ENCODE peak calls at places on chromosome 21, in four cellular contexts. N is GM23248, G is hypothalamus, W is pancreas. F is an unnamed sample.
A peak's percentile ranks its signal among the peaks of the same experiment; 100 is the strongest.

GRCh38 chr21:21286170-21286798 is 288.1 kb downstream of the NCAM2 start:
- DNase-seq in N (no peak), W (no peak), G (no peak), F (no peak)

GRCh38 chr21:46624050-46624449 is 11.4 kb upstream of the PRMT2 start:
- DNase-seq in G (peak; percentile 38), N (no peak), W (no peak), F (no peak)

GRCh38 chr21:34552324-34553198 is 40.6 kb upstream of the KCNE1 start:
- DNase-seq in N (peak; percentile 42), G (no peak), W (no peak), F (peak; percentile 11)

GRCh38 chr21:44082648-44083436 is 24.4 kb upstream of the PWP2 start:
- DNase-seq in N (no peak), G (no peak), W (no peak), F (no peak)

GRCh38 chr21:36274128-36274527 is 45.9 kb upstream of the MORC3 start:
- DNase-seq in W (no peak), G (no peak), N (no peak), F (no peak)

GRCh38 chr21:41903559-41904351 is 24.6 kb upstream of the PRDM15 start:
- DNase-seq in W (no peak), G (no peak), N (no peak), F (no peak)

GRCh38 chr21:35427320-35428040 is 378.4 kb upstream of the RUNX1 start:
- DNase-seq in G (no peak), W (no peak), N (peak; percentile 62), F (no peak)

GRCh38 chr21:26945916-26946315 is 21.0 kb downstream of the ADAMTS5 start:
- DNase-seq in N (peak; percentile 43), G (peak; percentile 29), W (no peak), F (no peak)

GRCh38 chr21:28336299-28336698 is 656.4 kb downstream of the LTN1 start:
- DNase-seq in G (no peak), N (peak; percentile 87), W (peak; percentile 52), F (peak; percentile 71)

GRCh38 chr21:26388731-26389231 is 184.3 kb downstream of the CYYR1 start:
- DNase-seq in G (no peak), W (no peak), N (peak; percentile 88), F (peak; percentile 61)

GRCh38 chr21:40177979-40178378 is 310.7 kb downstream of the PCP4 start:
- DNase-seq in G (no peak), W (no peak), N (no peak), F (no peak)

GRCh38 chr21:42669069-42669468 is 15.6 kb downstream of the PDE9A start:
- DNase-seq in G (no peak), W (no peak), N (peak; percentile 14), F (no peak)

GRCh38 chr21:25938673-25939395 is 204.1 kb downstream of the GABPA start:
- DNase-seq in W (no peak), N (no peak), G (no peak), F (no peak)

GRCh38 chr21:44551290-44552015 is at the start of gene KRTAP10-2:
- DNase-seq in W (no peak), G (no peak), N (no peak), F (no peak)

GRCh38 chr21:36065497-36066036 is 4.3 kb upstream of the CBR1 start:
- DNase-seq in N (peak; percentile 69), G (no peak), W (peak; percentile 44), F (peak; percentile 22)

GRCh38 chr21:46100426-46100825 is 2.5 kb downstream of the COL6A2 start:
- DNase-seq in G (no peak), N (peak; percentile 90), W (no peak), F (peak; percentile 6)